ENCODE peak calls at places on chromosomes 5 and 9, in six cellular contexts. J is astrocyte of the spinal cord, Y is NCI-H1105, V is HFFc6, X is HepG2, F is tibial artery. U is an unnamed sample.

GRCh38 chr5:15579193-15579990 is 79.4 kb downstream of the FBXL7 start:
- DNase-seq in X (no peak), V (no peak), F (no peak), Y (no peak), J (no peak), U (no peak)

GRCh38 chr5:175285263-175285662 is 158.7 kb downstream of the DRD1 start:
- DNase-seq in Y (no peak), J (peak; percentile 4), X (no peak), V (no peak), F (no peak), U (no peak)

GRCh38 chr5:66647146-66647856 is 51.1 kb downstream of the MAST4 start:
- DNase-seq in V (no peak), Y (no peak), X (no peak), F (no peak), J (peak; percentile 11), U (no peak)

GRCh38 chr9:35920004-35920658 is 10.8 kb downstream of the SPAAR start:
- DNase-seq in X (peak; percentile 36), V (no peak), F (no peak), Y (no peak), J (no peak), U (no peak)

GRCh38 chr9:33375238-33375840 is 27.0 kb downstream of the AQP7 start:
- DNase-seq in Y (no peak), J (no peak), F (no peak), X (no peak), V (no peak), U (no peak)

GRCh38 chr9:79012561-79012960 is 559.2 kb upstream of the TLE4 start:
- DNase-seq in V (peak; percentile 72), Y (no peak), J (peak; percentile 71), X (no peak), F (no peak), U (no peak)

GRCh38 chr5:95647331-95647659 is 718 bp downstream of the RFESD start:
- DNase-seq in J (no peak), V (no peak), Y (no peak), F (no peak), X (no peak), U (no peak)

GRCh38 chr5:95958308-95959014 is 3.2 kb downstream of the ELL2 start:
- DNase-seq in X (peak; percentile 65), Y (no peak), J (no peak), F (peak; percentile 34), V (peak; percentile 59), U (no peak)

GRCh38 chr9:18976368-18977238 is 56.4 kb downstream of the SAXO1 start:
- DNase-seq in X (no peak), V (peak; percentile 86), J (peak; percentile 83), Y (no peak), F (no peak), U (no peak)

GRCh38 chr9:131590449-131590848 is 45.1 kb downstream of the PRRT1B start:
- DNase-seq in X (no peak), J (no peak), F (no peak), Y (no peak), V (no peak), U (no peak)

GRCh38 chr9:13386935-13387667 is 107.6 kb upstream of the MPDZ start:
- DNase-seq in V (peak; percentile 24), X (no peak), F (no peak), J (peak; percentile 86), Y (no peak), U (no peak)

GRCh38 chr9:115983366-115983765 is 170.2 kb upstream of the PAPPA start:
- DNase-seq in Y (no peak), F (no peak), V (no peak), J (no peak), X (no peak), U (no peak)

GRCh38 chr5:93579561-93580386 is 1.2 kb downstream of the NR2F1-AS1 start:
- DNase-seq in Y (no peak), J (peak; percentile 70), V (no peak), X (no peak), F (no peak), U (no peak)

GRCh38 chr5:33969572-33970452 is 14.7 kb downstream of the SLC45A2 start:
- DNase-seq in J (peak; percentile 67), X (peak; percentile 13), F (no peak), Y (no peak), V (peak; percentile 63), U (no peak)

GRCh38 chr5:154087260-154087659 is 48.5 kb downstream of the MFAP3 start:
- DNase-seq in F (no peak), Y (peak; percentile 50), V (no peak), X (no peak), J (peak; percentile 65), U (no peak)

GRCh38 chr9:37209431-37210386 is 89.3 kb downstream of the ZCCHC7 start:
- DNase-seq in V (peak; percentile 19), J (no peak), X (peak; percentile 9), Y (peak; percentile 5), F (no peak), U (no peak)

GRCh38 chr9:20292002-20292401 is 330.3 kb downstream of the MLLT3 start:
- DNase-seq in Y (no peak), J (peak; percentile 42), X (peak; percentile 30), V (peak; percentile 50), F (no peak), U (no peak)

GRCh38 chr5:138809391-138809790 is 56.2 kb downstream of the CTNNA1 start:
- DNase-seq in Y (no peak), X (no peak), F (no peak), V (peak; percentile 28), J (no peak), U (no peak)

GRCh38 chr9:81759680-81760215 is 70.4 kb upstream of the TLE1 start:
- DNase-seq in F (no peak), V (peak; percentile 86), Y (no peak), X (peak; percentile 53), J (peak; percentile 95), U (no peak)

GRCh38 chr5:143229896-143230675 is 173.4 kb downstream of the NR3C1 start:
- DNase-seq in F (no peak), X (peak; percentile 37), J (no peak), V (no peak), Y (no peak), U (peak; percentile 43)

U was measured in activated T-helper 2 cell treated with anti-CD3 and anti-CD28 coated beads, Interferon-gamma antibody, Interleukin-2, Interleukin-4, amounts not matched to agents 10 μg/mL and 5 μg/mL and 100 μg/mL, durations not matched to agents 14 hours and 24 hours and 36 hours.